ENCODE peak calls at places on chromosome 11, in six cellular contexts. N, I, K, V, D and Y are unnamed samples.

GRCh38 chr11:126764221-126764620 is 236.3 kb downstream of the KIRREL3 start:
- DNase-seq in N (no peak), I (no peak), K (no peak), V (peak), D (no peak), Y (no peak)

GRCh38 chr11:6608726-6609501 is 3.1 kb downstream of the TAF10 start:
- DNase-seq in N (no peak), I (no peak), K (no peak), V (no peak), D (no peak), Y (no peak)

GRCh38 chr11:6725386-6725896 is 42.3 kb upstream of the MRPL17 start:
- DNase-seq in N (no peak), I (no peak), K (no peak), V (no peak), D (no peak), Y (no peak)

GRCh38 chr11:123470862-123471261 is 40.8 kb downstream of the GRAMD1B start:
- DNase-seq in N (no peak), I (no peak), K (no peak), V (no peak), D (no peak), Y (no peak)

GRCh38 chr11:96079691-96080090 is 155.8 kb upstream of the MTMR2 start:
- DNase-seq in N (no peak), I (no peak), K (no peak), V (no peak), D (no peak), Y (no peak)

GRCh38 chr11:59271811-59272327 is 59.1 kb upstream of the MPEG1 start:
- DNase-seq in N (no peak), I (no peak), K (no peak), V (no peak), D (no peak), Y (no peak)

GRCh38 chr11:22869325-22869724 is 9.1 kb upstream of the CCDC179 start:
- DNase-seq in N (no peak), I (no peak), K (no peak), V (no peak), D (no peak), Y (no peak)

GRCh38 chr11:33064033-33064825 is 24.9 kb downstream of the TCP11L1 start:
- DNase-seq in N (no peak), I (no peak), K (no peak), V (no peak), D (no peak), Y (no peak)

GRCh38 chr11:12691473-12691872 is 17.3 kb downstream of the TEAD1 start:
- DNase-seq in N (no peak), I (no peak), K (no peak), V (no peak), D (no peak), Y (peak)

GRCh38 chr11:102111011-102111786 is 952 bp downstream of the YAP1 start:
- DNase-seq in N (peak), I (peak), K (peak), V (peak), D (peak), Y (peak)

GRCh38 chr11:111557425-111558111 is 17.0 kb downstream of the LAYN start:
- DNase-seq in N (no peak), I (no peak), K (no peak), V (peak), D (no peak), Y (peak)

GRCh38 chr11:57426439-57426753 is 525 bp downstream of the SLC43A3 start:
- DNase-seq in N (no peak), I (no peak), K (no peak), V (no peak), D (no peak), Y (no peak)